ENCODE peak calls at places on chromosomes 13 and 19, in eight cellular contexts. E is left ventricle myocardium inferior, O is uterus, I is prostate gland, W is cardiac muscle cell, N is tibial artery, R is transverse colon, F is psoas muscle. J is an unnamed sample. For H3K4me1, the result is how much of the 10 kb centered on the place peaks cover.

GRCh38 chr13:97112451-97113152 is 109.5 kb upstream of the MBNL2 start:
- DNase-seq in E (no peak), I (no peak), O (no peak), N (no peak), R (no peak), W (no peak), F (no peak), J (no peak)

GRCh38 chr19:38494379-38494778 is 60.9 kb downstream of the RYR1 start:
- DNase-seq in W (no peak), F (no peak), N (no peak), R (no peak), E (no peak), O (no peak), I (no peak), J (no peak)

GRCh38 chr13:77040076-77040475 is 13.1 kb upstream of the FBXL3 start:
- DNase-seq in W (no peak), F (no peak), N (no peak), E (no peak), O (no peak), R (no peak), I (no peak), J (no peak)

GRCh38 chr19:5286465-5287029 is 54.1 kb downstream of the PTPRS start:
- DNase-seq in N (no peak), O (no peak), R (no peak), I (no peak), F (no peak), W (no peak), E (no peak), J (no peak)

GRCh38 chr13:77291779-77292178 is 35.1 kb downstream of the MYCBP2 start:
- DNase-seq in I (no peak), R (no peak), F (no peak), N (no peak), E (no peak), W (no peak), O (no peak), J (no peak)

GRCh38 chr19:55099557-55100506 is 17.6 kb downstream of the PPP1R12C start:
- DNase-seq in E (no peak), R (no peak), F (peak), I (no peak), N (no peak), W (no peak), O (no peak), J (no peak)

GRCh38 chr13:112330066-112330465 is 46.1 kb upstream of the SPACA7 start:
- DNase-seq in I (no peak), F (no peak), R (no peak), O (no peak), W (no peak), N (no peak), E (no peak), J (no peak)

GRCh38 chr19:30577551-30578090 is 205.4 kb downstream of the ZNF536 start:
- DNase-seq in F (no peak), N (no peak), R (no peak), W (no peak), I (no peak), O (no peak), E (no peak), J (no peak)

GRCh38 chr19:13060964-13061927 is 41.4 kb downstream of the LYL1 start:
- DNase-seq in E (peak), W (peak), F (peak), I (peak), N (peak), R (peak), O (peak), J (peak)
- H3K27ac ChIP-seq in E (peak), W (no peak), F (peak), I (peak), N (peak), R (peak), O (peak), J (no peak)

GRCh38 chr19:1262687-1263123 is 6.4 kb upstream of the CIRBP start:
- DNase-seq in N (no peak), E (no peak), F (peak), W (no peak), O (no peak), I (no peak), R (peak), J (no peak)

GRCh38 chr19:1259873-1260748 is 9.0 kb upstream of the CIRBP start:
- DNase-seq in N (peak), I (no peak), O (no peak), F (no peak), W (no peak), R (peak), E (no peak), J (no peak)

GRCh38 chr19:1261863-1262686 is 7.1 kb upstream of the CIRBP start:
- DNase-seq in W (peak), O (peak), E (peak), F (peak), R (peak), N (peak), I (peak), J (no peak)

GRCh38 chr19:1260749-1261511 is 8.2 kb upstream of the CIRBP start:
- DNase-seq in N (peak), W (peak), E (peak), F (peak), O (peak), R (peak), I (peak), J (peak)

DNA sequence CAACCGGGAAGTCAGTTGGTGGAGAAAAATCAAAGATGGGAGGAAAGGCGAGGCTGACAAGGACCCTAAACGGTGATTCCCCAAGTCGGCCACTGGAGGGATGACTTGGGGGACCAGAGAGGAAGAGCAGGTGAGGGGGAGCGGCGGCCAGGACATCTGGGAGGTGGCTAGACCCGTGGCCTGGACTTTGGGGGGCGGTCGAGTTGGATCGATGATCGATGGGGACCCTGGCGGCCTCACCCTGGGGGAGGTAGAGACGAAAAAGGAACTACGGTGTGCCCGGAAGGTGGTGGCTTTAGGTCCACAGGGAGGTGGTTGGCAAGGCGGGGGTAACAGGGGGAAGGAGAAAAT is 7.6 kb upstream of the CIRBP start:
- DNase-seq in E (no peak), F (peak), W (no peak), N (no peak), I (no peak), R (peak), O (no peak), J (no peak)
- TF ChIP-seq CTCF in E (peak), F (no peak), W (peak), N (peak), I (no peak), R (peak), O (no peak), J (peak)

DNA sequence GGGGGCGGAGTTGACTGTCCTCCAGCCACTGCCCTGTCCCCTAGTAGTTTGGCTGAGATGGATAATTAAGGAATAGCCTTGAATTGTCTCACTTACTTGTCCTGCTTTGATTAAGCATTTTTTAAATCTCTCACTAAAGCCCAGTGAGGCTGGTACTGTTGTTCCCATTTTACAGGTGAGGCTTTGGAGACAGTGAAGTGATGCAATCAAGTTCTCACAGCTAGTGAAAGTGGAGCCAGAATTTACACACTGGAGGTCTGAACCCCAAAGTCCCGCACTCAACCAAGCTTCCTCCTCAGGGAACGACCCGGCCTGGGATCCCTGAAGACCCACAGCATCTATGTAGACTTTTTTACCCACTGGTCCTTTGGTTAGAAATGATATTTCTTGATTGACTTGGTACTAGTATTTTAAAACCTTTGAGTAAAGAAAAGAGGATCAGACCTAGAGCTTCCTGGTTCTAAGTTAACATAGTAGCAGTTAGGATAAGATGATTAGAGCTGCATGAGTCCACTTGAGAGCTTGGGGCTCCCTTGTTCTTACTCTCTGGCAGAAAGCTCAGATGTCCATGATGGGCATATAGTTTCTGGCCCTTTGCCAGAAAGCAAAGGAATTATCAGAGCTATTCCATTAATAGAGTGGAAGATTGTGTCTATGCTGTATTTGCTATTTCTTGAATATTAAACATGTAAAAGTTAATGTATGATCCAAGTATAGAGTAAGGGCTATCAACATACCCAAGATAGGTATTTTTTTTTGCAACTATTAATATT is 154.3 kb downstream of the LMO7 start:
- DNase-seq in I (no peak), O (no peak), E (no peak), W (no peak), N (no peak), R (no peak), F (no peak), J (no peak)
- H3K4me1 ChIP-seq in I (under half), O (under half), E (half or more), W (under half), N (under half), R (half or more), F (half or more), J (under half)

DNA sequence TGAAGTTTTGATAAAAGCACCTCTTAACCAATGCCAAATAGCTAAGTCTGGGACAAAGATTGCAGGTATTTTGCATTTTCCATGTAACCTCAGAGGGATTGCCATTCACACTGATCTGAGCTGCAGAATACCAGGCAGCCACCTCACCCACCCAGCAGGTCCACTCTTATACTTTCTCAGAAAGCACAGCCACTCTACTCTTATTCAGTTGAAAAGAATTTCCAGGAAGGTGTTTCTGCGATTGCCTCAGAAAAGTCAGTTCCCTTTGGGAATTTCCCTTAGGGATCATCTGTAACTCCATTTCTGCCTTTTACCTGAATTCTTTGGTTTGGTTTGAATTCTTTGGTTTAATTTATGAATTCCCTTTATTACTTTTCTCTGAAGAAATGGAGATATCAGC is 909 bp upstream of the ALOX5AP start:
- DNase-seq in O (no peak), R (no peak), I (no peak), E (no peak), F (no peak), N (no peak), W (no peak), J (peak)
- H3K27ac ChIP-seq in O (no peak), R (no peak), I (no peak), E (no peak), F (no peak), N (no peak), W (no peak), J (peak)

DNA sequence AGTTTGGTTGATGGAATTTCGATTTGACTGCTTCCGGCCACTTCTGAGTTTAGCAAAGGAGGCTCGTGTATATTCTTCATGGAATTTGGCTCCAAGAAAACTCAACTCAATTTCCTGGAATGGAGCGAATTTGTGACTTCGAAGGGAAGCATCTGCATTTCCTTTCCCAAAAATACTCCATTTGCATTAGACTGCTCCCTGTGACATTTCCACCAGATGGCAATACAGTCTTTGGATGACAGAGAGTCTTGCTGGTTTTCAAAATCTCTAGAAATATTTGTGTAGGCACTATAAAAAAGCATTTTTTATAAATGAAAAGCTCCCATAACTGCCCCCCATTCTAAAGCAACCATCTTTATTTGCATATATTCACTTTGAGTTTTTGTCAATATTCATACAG is 4.1 kb downstream of the C1QTNF9 start:
- DNase-seq in F (no peak), I (no peak), W (peak), O (no peak), N (no peak), R (no peak), E (no peak), J (no peak)
- TF ChIP-seq CTCF in F (peak), I (no peak), W (peak), O (no peak), N (no peak), R (no peak), E (peak), J (peak)

J was measured in foreskin keratinocyte.